ENCODE peak calls at places on chromosomes 3 and 15, in seven cellular contexts. One of them, this sample, is unnamed.

GRCh38 chr15:98723195-98723594 is 74.9 kb downstream of the IGF1R start:
- DNase-seq in activated naive CD4-positive, alpha-beta T cell: no peak
- DNase-seq in LoVo: no peak
- DNase-seq in NCI-H2171 treated with DMSO at 0.1 percent for 48 hours: no peak
- DNase-seq in right atrium auricular region: no peak
- DNase-seq in T-helper 1 cell: no peak
- DNase-seq in neuronal stem cell: no peak
- DNase-seq in this sample: no peak

GRCh38 chr15:65028921-65029735 is at the start of gene MTFMT:
- DNase-seq in activated naive CD4-positive, alpha-beta T cell: peak; percentile 87
- DNase-seq in LoVo: peak; percentile 92
- DNase-seq in NCI-H2171 treated with DMSO at 0.1 percent for 48 hours: peak; percentile 79
- DNase-seq in right atrium auricular region: peak; percentile 89
- DNase-seq in T-helper 1 cell: peak; percentile 89
- DNase-seq in neuronal stem cell: peak; percentile 83
- DNase-seq in this sample: peak; percentile 90

GRCh38 chr15:48177875-48178611 is at the start of gene MYEF2:
- DNase-seq in activated naive CD4-positive, alpha-beta T cell: peak; percentile 11
- DNase-seq in LoVo: no peak
- DNase-seq in NCI-H2171 treated with DMSO at 0.1 percent for 48 hours: peak; percentile 84
- DNase-seq in right atrium auricular region: peak; percentile 64
- DNase-seq in T-helper 1 cell: peak; percentile 46
- DNase-seq in neuronal stem cell: peak; percentile 80
- DNase-seq in this sample: no peak

GRCh38 chr3:196569003-196569516 is 600 bp downstream of the FBXO45 start:
- DNase-seq in activated naive CD4-positive, alpha-beta T cell: peak; percentile 29
- DNase-seq in LoVo: peak; percentile 38
- DNase-seq in NCI-H2171 treated with DMSO at 0.1 percent for 48 hours: peak; percentile 51
- DNase-seq in right atrium auricular region: no peak
- DNase-seq in T-helper 1 cell: no peak
- DNase-seq in neuronal stem cell: no peak
- DNase-seq in this sample: peak; percentile 63

GRCh38 chr3:57826286-57826951 is 70.3 kb downstream of the SLMAP start:
- DNase-seq in activated naive CD4-positive, alpha-beta T cell: no peak
- DNase-seq in LoVo: no peak
- DNase-seq in NCI-H2171 treated with DMSO at 0.1 percent for 48 hours: no peak
- DNase-seq in right atrium auricular region: no peak
- DNase-seq in T-helper 1 cell: no peak
- DNase-seq in neuronal stem cell: no peak
- DNase-seq in this sample: no peak

GRCh38 chr3:107841864-107842263 is 249.0 kb downstream of the CD47 start:
- DNase-seq in activated naive CD4-positive, alpha-beta T cell: no peak
- DNase-seq in LoVo: no peak
- DNase-seq in NCI-H2171 treated with DMSO at 0.1 percent for 48 hours: no peak
- DNase-seq in right atrium auricular region: no peak
- DNase-seq in T-helper 1 cell: no peak
- DNase-seq in neuronal stem cell: no peak
- DNase-seq in this sample: no peak

GRCh38 chr15:27545494-27546255 is 553.4 kb downstream of the OCA2 start:
- DNase-seq in activated naive CD4-positive, alpha-beta T cell: no peak
- DNase-seq in LoVo: no peak
- DNase-seq in NCI-H2171 treated with DMSO at 0.1 percent for 48 hours: no peak
- DNase-seq in right atrium auricular region: no peak
- DNase-seq in T-helper 1 cell: no peak
- DNase-seq in neuronal stem cell: no peak
- DNase-seq in this sample: no peak

GRCh38 chr3:187736418-187736871 is 8.8 kb downstream of the BCL6 start:
- DNase-seq in activated naive CD4-positive, alpha-beta T cell: no peak
- DNase-seq in LoVo: no peak
- DNase-seq in NCI-H2171 treated with DMSO at 0.1 percent for 48 hours: no peak
- DNase-seq in right atrium auricular region: no peak
- DNase-seq in T-helper 1 cell: no peak
- DNase-seq in neuronal stem cell: no peak
- DNase-seq in this sample: no peak

GRCh38 chr3:138950006-138950644 is 3.1 kb downstream of the FOXL2NB start:
- DNase-seq in activated naive CD4-positive, alpha-beta T cell: no peak
- DNase-seq in LoVo: no peak
- DNase-seq in NCI-H2171 treated with DMSO at 0.1 percent for 48 hours: peak; percentile 48
- DNase-seq in right atrium auricular region: no peak
- DNase-seq in T-helper 1 cell: no peak
- DNase-seq in neuronal stem cell: no peak
- DNase-seq in this sample: no peak

GRCh38 chr15:39140060-39140604 is 440.7 kb upstream of the THBS1 start:
- DNase-seq in activated naive CD4-positive, alpha-beta T cell: no peak
- DNase-seq in LoVo: peak; percentile 56
- DNase-seq in NCI-H2171 treated with DMSO at 0.1 percent for 48 hours: peak; percentile 85
- DNase-seq in right atrium auricular region: no peak
- DNase-seq in T-helper 1 cell: no peak
- DNase-seq in neuronal stem cell: no peak
- DNase-seq in this sample: no peak

GRCh38 chr3:126269360-126269759 is 87.8 kb downstream of the KLF15 start:
- DNase-seq in activated naive CD4-positive, alpha-beta T cell: no peak
- DNase-seq in LoVo: no peak
- DNase-seq in NCI-H2171 treated with DMSO at 0.1 percent for 48 hours: no peak
- DNase-seq in right atrium auricular region: no peak
- DNase-seq in T-helper 1 cell: no peak
- DNase-seq in neuronal stem cell: no peak
- DNase-seq in this sample: no peak

GRCh38 chr15:63994073-63994600 is 52.1 kb downstream of the DAPK2 start:
- DNase-seq in activated naive CD4-positive, alpha-beta T cell: no peak
- DNase-seq in LoVo: no peak
- DNase-seq in NCI-H2171 treated with DMSO at 0.1 percent for 48 hours: no peak
- DNase-seq in right atrium auricular region: no peak
- DNase-seq in T-helper 1 cell: no peak
- DNase-seq in neuronal stem cell: no peak
- DNase-seq in this sample: no peak

GRCh38 chr3:142596726-142597088 is 514 bp downstream of the PLS1 start:
- DNase-seq in activated naive CD4-positive, alpha-beta T cell: no peak
- DNase-seq in LoVo: no peak
- DNase-seq in NCI-H2171 treated with DMSO at 0.1 percent for 48 hours: no peak
- DNase-seq in right atrium auricular region: no peak
- DNase-seq in T-helper 1 cell: no peak
- DNase-seq in neuronal stem cell: no peak
- DNase-seq in this sample: no peak

GRCh38 chr3:98003306-98003969 is 31.2 kb upstream of the RIOX2 start:
- DNase-seq in activated naive CD4-positive, alpha-beta T cell: no peak
- DNase-seq in LoVo: no peak
- DNase-seq in NCI-H2171 treated with DMSO at 0.1 percent for 48 hours: no peak
- DNase-seq in right atrium auricular region: no peak
- DNase-seq in T-helper 1 cell: no peak
- DNase-seq in neuronal stem cell: no peak
- DNase-seq in this sample: no peak

GRCh38 chr15:54644796-54645195 is 551.9 kb downstream of the RSL24D1 start:
- DNase-seq in activated naive CD4-positive, alpha-beta T cell: no peak
- DNase-seq in LoVo: no peak
- DNase-seq in NCI-H2171 treated with DMSO at 0.1 percent for 48 hours: no peak
- DNase-seq in right atrium auricular region: no peak
- DNase-seq in T-helper 1 cell: no peak
- DNase-seq in neuronal stem cell: no peak
- DNase-seq in this sample: no peak

GRCh38 chr3:7144696-7145308 is 283.9 kb downstream of the GRM7 start:
- DNase-seq in activated naive CD4-positive, alpha-beta T cell: no peak
- DNase-seq in LoVo: peak; percentile 3
- DNase-seq in NCI-H2171 treated with DMSO at 0.1 percent for 48 hours: peak; percentile 0
- DNase-seq in right atrium auricular region: no peak
- DNase-seq in T-helper 1 cell: no peak
- DNase-seq in neuronal stem cell: peak; percentile 30
- DNase-seq in this sample: no peak

GRCh38 chr3:105066106-105066839 is 300.4 kb upstream of the ALCAM start:
- DNase-seq in activated naive CD4-positive, alpha-beta T cell: no peak
- DNase-seq in LoVo: no peak
- DNase-seq in NCI-H2171 treated with DMSO at 0.1 percent for 48 hours: no peak
- DNase-seq in right atrium auricular region: no peak
- DNase-seq in T-helper 1 cell: no peak
- DNase-seq in neuronal stem cell: no peak
- DNase-seq in this sample: no peak

GRCh38 chr3:63967675-63968611 is 55.4 kb downstream of the PSMD6 start:
- DNase-seq in activated naive CD4-positive, alpha-beta T cell: peak; percentile 31
- DNase-seq in LoVo: peak; percentile 5
- DNase-seq in NCI-H2171 treated with DMSO at 0.1 percent for 48 hours: no peak
- DNase-seq in right atrium auricular region: no peak
- DNase-seq in T-helper 1 cell: peak; percentile 14
- DNase-seq in neuronal stem cell: no peak
- DNase-seq in this sample: no peak

This sample was measured in NK-92 treated with Interleukin-12 subunit alpha and Interleukin-12 subunit beta, amount 100 ng/mL, for 24 hours.